ENCODE peak calls at places on chromosomes 13 and 19, in eight cellular contexts. S is progenitor cell of endocrine pancreas, F is right lobe of liver, O is left ventricle myocardium inferior, P is neural progenitor cell, D is mammary epithelial cell, R is RWPE1, I is stomach. C is an unnamed sample.
A peak's percentile ranks its signal among the peaks of the same experiment; 100 is the strongest.

GRCh38 chr13:110251227-110251791 is 55.6 kb downstream of the COL4A1 start:
- DNase-seq in S (no peak), F (no peak), O (no peak), P (no peak), D (no peak), R (no peak), I (no peak), C (no peak)

GRCh38 chr13:27374650-27375049 is 49.8 kb upstream of the GTF3A start:
- DNase-seq in S (peak; percentile 49), F (peak; percentile 63), O (peak; percentile 30), P (peak; percentile 81), D (peak; percentile 72), R (peak; percentile 79), I (peak; percentile 73), C (peak; percentile 63)

GRCh38 chr19:55777528-55777927 is 8.6 kb downstream of the RFPL4AL1 start:
- DNase-seq in S (no peak), F (no peak), O (no peak), P (no peak), D (no peak), R (no peak), I (no peak), C (no peak)

GRCh38 chr13:113927661-113928581 is 46.0 kb downstream of the C13orf46 start:
- DNase-seq in S (no peak), F (no peak), O (peak; percentile 53), P (no peak), D (peak; percentile 80), R (no peak), I (peak; percentile 32), C (no peak)

GRCh38 chr13:98508280-98509074 is 68.4 kb downstream of the STK24 start:
- DNase-seq in S (no peak), F (no peak), O (no peak), P (no peak), D (peak; percentile 60), R (peak; percentile 36), I (no peak), C (no peak)

GRCh38 chr13:27522847-27523246 is 72.5 kb upstream of the MTIF3 start:
- DNase-seq in S (no peak), F (no peak), O (no peak), P (no peak), D (no peak), R (no peak), I (no peak), C (no peak)

GRCh38 chr13:46374710-46375109 is 12.3 kb downstream of the RUBCNL start:
- DNase-seq in S (no peak), F (no peak), O (no peak), P (no peak), D (no peak), R (no peak), I (no peak), C (no peak)

GRCh38 chr19:4059931-4060620 is 6.6 kb downstream of the ZBTB7A start:
- DNase-seq in S (no peak), F (peak; percentile 62), O (peak; percentile 73), P (no peak), D (peak; percentile 83), R (peak; percentile 71), I (peak; percentile 73), C (peak; percentile 52)

GRCh38 chr13:25493930-25494707 is 122.3 kb downstream of the ATP8A2 start:
- DNase-seq in S (no peak), F (no peak), O (no peak), P (peak; percentile 36), D (no peak), R (no peak), I (no peak), C (no peak)

GRCh38 chr19:10286803-10287737 is at the start of gene ICAM4:
- DNase-seq in S (no peak), F (peak; percentile 84), O (peak; percentile 87), P (peak; percentile 78), D (no peak), R (no peak), I (peak; percentile 81), C (peak; percentile 33)

GRCh38 chr13:77846173-77846572 is 72.5 kb downstream of the EDNRB start:
- DNase-seq in S (no peak), F (no peak), O (no peak), P (no peak), D (no peak), R (no peak), I (no peak), C (no peak)

GRCh38 chr13:19586904-19587634 is 25.7 kb upstream of the TPTE2 start:
- DNase-seq in S (no peak), F (peak; percentile 28), O (no peak), P (no peak), D (no peak), R (peak; percentile 36), I (peak; percentile 31), C (no peak)

GRCh38 chr19:58021541-58022282 is 12.1 kb upstream of the ZSCAN1 start:
- DNase-seq in S (no peak), F (no peak), O (no peak), P (peak; percentile 69), D (peak; percentile 9), R (no peak), I (no peak), C (peak; percentile 38)

GRCh38 chr13:99439850-99440604 is 61.2 kb upstream of the TM9SF2 start:
- DNase-seq in S (no peak), F (no peak), O (no peak), P (no peak), D (no peak), R (no peak), I (no peak), C (no peak)

GRCh38 chr19:10820173-10820572 is 15.8 kb downstream of the TMED1 start:
- DNase-seq in S (no peak), F (no peak), O (no peak), P (no peak), D (no peak), R (no peak), I (no peak), C (no peak)

GRCh38 chr13:34044660-34045080 is 226.7 kb downstream of the RFC3 start:
- DNase-seq in S (no peak), F (no peak), O (no peak), P (no peak), D (peak; percentile 98), R (peak; percentile 59), I (no peak), C (no peak)

GRCh38 chr19:52648336-52648990 is 10.3 kb upstream of the ZNF83 start:
- DNase-seq in S (no peak), F (no peak), O (no peak), P (no peak), D (peak; percentile 28), R (no peak), I (no peak), C (no peak)

GRCh38 chr13:94967183-94968039 is 255.1 kb upstream of the SOX21 start:
- DNase-seq in S (peak; percentile 37), F (peak; percentile 21), O (no peak), P (peak; percentile 85), D (no peak), R (no peak), I (peak; percentile 29), C (peak; percentile 52)

GRCh38 chr13:67036694-67037093 is 193.4 kb downstream of the PCDH9 start:
- DNase-seq in S (no peak), F (no peak), O (no peak), P (no peak), D (no peak), R (no peak), I (no peak), C (no peak)

GRCh38 chr19:2199215-2199614 is 35.5 kb downstream of the DOT1L start:
- DNase-seq in S (no peak), F (no peak), O (no peak), P (peak; percentile 73), D (no peak), R (no peak), I (no peak), C (peak; percentile 60)
- TF ChIP-seq CTCF in S (peak; percentile 47), F (no peak), O (peak; percentile 49), P (peak; percentile 72), D (no peak), R (no peak), I (no peak), C (peak; percentile 65)

GRCh38 chr13:21817878-21818277 is 147.0 kb downstream of the FGF9 start:
- DNase-seq in S (no peak), F (no peak), O (no peak), P (no peak), D (no peak), R (no peak), I (no peak), C (no peak)

GRCh38 chr13:21812192-21812626 is 141.3 kb downstream of the FGF9 start:
- DNase-seq in S (no peak), F (no peak), O (no peak), P (peak; percentile 60), D (peak; percentile 2), R (peak; percentile 14), I (no peak), C (peak; percentile 20)

GRCh38 chr13:21813844-21814243 is 143.0 kb downstream of the FGF9 start:
- DNase-seq in S (no peak), F (no peak), O (no peak), P (no peak), D (no peak), R (no peak), I (no peak), C (no peak)

GRCh38 chr13:21813110-21813509 is 142.2 kb downstream of the FGF9 start:
- DNase-seq in S (no peak), F (no peak), O (no peak), P (no peak), D (no peak), R (no peak), I (no peak), C (no peak)
- TF ChIP-seq CTCF in S (no peak), F (no peak), O (no peak), P (peak; percentile 31), D (no peak), R (no peak), I (no peak), C (no peak)

GRCh38 chr13:108560092-108560491 is 69.3 kb upstream of the MYO16 start:
- DNase-seq in S (no peak), F (no peak), O (no peak), P (no peak), D (no peak), R (no peak), I (no peak), C (peak; percentile 24)

GRCh38 chr13:108558489-108558888 is 70.9 kb upstream of the MYO16 start:
- DNase-seq in S (no peak), F (no peak), O (no peak), P (no peak), D (no peak), R (no peak), I (no peak), C (no peak)

GRCh38 chr13:108566413-108567170 is 62.8 kb upstream of the MYO16 start:
- DNase-seq in S (no peak), F (no peak), O (no peak), P (no peak), D (no peak), R (no peak), I (no peak), C (no peak)

GRCh38 chr13:108561152-108561551 is 68.3 kb upstream of the MYO16 start:
- DNase-seq in S (no peak), F (no peak), O (no peak), P (no peak), D (no peak), R (no peak), I (no peak), C (no peak)
- TF ChIP-seq CTCF in S (no peak), F (no peak), O (no peak), P (no peak), D (no peak), R (no peak), I (no peak), C (no peak)

GRCh38 chr13:49419292-49419691 is 24.6 kb downstream of the CAB39L start:
- DNase-seq in S (no peak), F (no peak), O (no peak), P (no peak), D (no peak), R (no peak), I (no peak), C (no peak)

GRCh38 chr13:49418206-49418605 is 25.7 kb downstream of the CAB39L start:
- DNase-seq in S (no peak), F (no peak), O (no peak), P (no peak), D (no peak), R (no peak), I (no peak), C (no peak)

GRCh38 chr13:49421391-49421790 is 22.5 kb downstream of the CAB39L start:
- DNase-seq in S (no peak), F (peak; percentile 42), O (no peak), P (peak; percentile 43), D (peak; percentile 3), R (no peak), I (no peak), C (no peak)
- TF ChIP-seq CTCF in S (no peak), F (peak; percentile 62), O (no peak), P (peak; percentile 32), D (no peak), R (no peak), I (no peak), C (no peak)

C was measured in glutamatergic neuron.